ENCODE peak calls at places on chromosomes 4 and X, in ten cellular contexts. T, D, X, N, I, F, S, E, Z and R are unnamed samples.

GRCh38 chr4:65538571-65538970 is 131.7 kb downstream of the EPHA5 start:
- DNase-seq in F (no peak), S (no peak), I (no peak), D (peak; percentile 54), N (no peak), Z (peak; percentile 34), E (no peak), X (no peak), T (peak; percentile 19), R (no peak)

GRCh38 chr4:40749717-40750460 is at the start of gene NSUN7:
- DNase-seq in X (peak; percentile 51), F (peak; percentile 36), E (no peak), T (no peak), S (no peak), I (no peak), D (peak; percentile 93), N (no peak), Z (no peak), R (no peak)

GRCh38 chr4:8279321-8280157 is 10.0 kb downstream of the HTRA3 start:
- DNase-seq in N (no peak), X (no peak), E (no peak), T (no peak), I (no peak), D (no peak), Z (no peak), S (no peak), F (peak; percentile 11), R (no peak)

GRCh38 chr4:41060352-41061318 is 153.7 kb downstream of the APBB2 start:
- DNase-seq in X (no peak), F (no peak), D (no peak), N (no peak), I (no peak), Z (no peak), S (no peak), T (no peak), E (peak; percentile 27), R (no peak)

GRCh38 chr4:108742451-108742850 is 20.4 kb downstream of the ETNPPL start:
- DNase-seq in T (no peak), S (no peak), F (no peak), D (no peak), I (no peak), N (no peak), E (no peak), X (no peak), Z (no peak), R (no peak)

GRCh38 chr4:52945499-52945898 is 83.4 kb downstream of the RASL11B start:
- DNase-seq in E (no peak), T (no peak), S (no peak), D (no peak), X (no peak), I (no peak), N (no peak), Z (no peak), F (no peak), R (no peak)

GRCh38 chr4:37988670-37989069 is 28.5 kb downstream of the PTTG2 start:
- DNase-seq in Z (no peak), X (no peak), F (no peak), N (no peak), T (no peak), S (no peak), E (no peak), D (no peak), I (no peak), R (no peak)

GRCh38 chr4:102625232-102625930 is 124.2 kb downstream of the NFKB1 start:
- DNase-seq in N (no peak), I (no peak), D (peak; percentile 3), Z (peak; percentile 79), E (peak; percentile 15), S (peak; percentile 42), X (no peak), F (peak; percentile 31), T (no peak), R (no peak)

GRCh38 chr4:86522349-86522748 is 71.8 kb upstream of the PTPN13 start:
- DNase-seq in S (no peak), X (no peak), T (no peak), D (no peak), Z (peak; percentile 45), I (no peak), E (no peak), N (no peak), F (no peak), R (no peak)

GRCh38 chrX:128616933-128617332 is 564.7 kb upstream of the ACTRT1 start:
- DNase-seq in E (no peak), T (no peak), N (no peak), S (no peak), F (no peak), D (no peak), X (no peak), Z (no peak), I (no peak), R (no peak)

GRCh38 chr4:183241322-183241640 is 78.8 kb downstream of the CLDN22 start:
- DNase-seq in D (no peak), S (no peak), F (no peak), I (no peak), E (no peak), N (no peak), Z (peak; percentile 92), X (no peak), T (no peak), R (no peak)

GRCh38 chr4:100063355-100063754 is 113.3 kb upstream of the H2AZ1 start:
- DNase-seq in F (no peak), X (no peak), D (no peak), Z (no peak), T (no peak), E (no peak), S (no peak), I (no peak), N (no peak), R (no peak)

GRCh38 chrX:68929332-68930150 is 100.7 kb downstream of the EFNB1 start:
- DNase-seq in N (no peak), S (no peak), I (no peak), X (no peak), F (peak; percentile 19), E (no peak), T (no peak), D (peak; percentile 25), Z (no peak), R (no peak)

GRCh38 chrX:136147320-136147901 is at the start of gene FHL1:
- DNase-seq in I (no peak), S (peak; percentile 20), X (peak; percentile 54), N (peak; percentile 22), F (peak; percentile 80), Z (no peak), E (peak; percentile 55), D (peak; percentile 83), T (no peak), R (no peak)